ENCODE peak calls at places on chromosomes 6 and 20, in four cellular contexts. One of them, this sample, is unnamed.

GRCh38 chr20:41693136-41693979 is 75.2 kb upstream of the CHD6 start:
- DNase-seq in activated gamma-delta T cell treated with Interleukin-2 at 50 U/mL for 16 hours: peak
- DNase-seq in SK-N-SH: peak
- DNase-seq in GM23338: peak
- DNase-seq in this sample: peak

GRCh38 chr6:114740547-114740946 is 397.7 kb upstream of the HS3ST5 start:
- DNase-seq in activated gamma-delta T cell treated with Interleukin-2 at 50 U/mL for 16 hours: no peak
- DNase-seq in SK-N-SH: no peak
- DNase-seq in GM23338: no peak
- DNase-seq in this sample: no peak

GRCh38 chr6:144400321-144400720 is 115.2 kb downstream of the UTRN start:
- DNase-seq in activated gamma-delta T cell treated with Interleukin-2 at 50 U/mL for 16 hours: no peak
- DNase-seq in SK-N-SH: no peak
- DNase-seq in GM23338: no peak
- DNase-seq in this sample: no peak

GRCh38 chr20:40532103-40532502 is 156.9 kb downstream of the MAFB start:
- DNase-seq in activated gamma-delta T cell treated with Interleukin-2 at 50 U/mL for 16 hours: no peak
- DNase-seq in SK-N-SH: no peak
- DNase-seq in GM23338: peak
- DNase-seq in this sample: peak

GRCh38 chr6:49556429-49556837 is 6.0 kb downstream of the C6orf141 start:
- DNase-seq in activated gamma-delta T cell treated with Interleukin-2 at 50 U/mL for 16 hours: no peak
- DNase-seq in SK-N-SH: no peak
- DNase-seq in GM23338: peak
- DNase-seq in this sample: no peak

GRCh38 chr6:148999501-148999900 is 252.7 kb downstream of the UST start:
- DNase-seq in activated gamma-delta T cell treated with Interleukin-2 at 50 U/mL for 16 hours: no peak
- DNase-seq in SK-N-SH: no peak
- DNase-seq in GM23338: no peak
- DNase-seq in this sample: no peak

GRCh38 chr20:38838326-38838725 is 32.8 kb downstream of the PPP1R16B start:
- DNase-seq in activated gamma-delta T cell treated with Interleukin-2 at 50 U/mL for 16 hours: no peak
- DNase-seq in SK-N-SH: no peak
- DNase-seq in GM23338: no peak
- DNase-seq in this sample: no peak

GRCh38 chr6:6858533-6858982 is 249.2 kb upstream of the RREB1 start:
- DNase-seq in activated gamma-delta T cell treated with Interleukin-2 at 50 U/mL for 16 hours: no peak
- DNase-seq in SK-N-SH: no peak
- DNase-seq in GM23338: no peak
- DNase-seq in this sample: peak

GRCh38 chr6:99613398-99613704 is 6.7 kb downstream of the PRDM13 start:
- DNase-seq in activated gamma-delta T cell treated with Interleukin-2 at 50 U/mL for 16 hours: peak
- DNase-seq in SK-N-SH: peak
- DNase-seq in GM23338: peak
- DNase-seq in this sample: no peak

GRCh38 chr6:136158971-136159370 is 91.1 kb downstream of the MTFR2 start:
- DNase-seq in activated gamma-delta T cell treated with Interleukin-2 at 50 U/mL for 16 hours: no peak
- DNase-seq in SK-N-SH: no peak
- DNase-seq in GM23338: no peak
- DNase-seq in this sample: no peak

GRCh38 chr6:71879016-71879415 is 7.3 kb upstream of the RIMS1 start:
- DNase-seq in activated gamma-delta T cell treated with Interleukin-2 at 50 U/mL for 16 hours: no peak
- DNase-seq in SK-N-SH: no peak
- DNase-seq in GM23338: no peak
- DNase-seq in this sample: no peak

GRCh38 chr6:42405025-42405424 is 46.7 kb downstream of the TRERF1 start:
- DNase-seq in activated gamma-delta T cell treated with Interleukin-2 at 50 U/mL for 16 hours: no peak
- DNase-seq in SK-N-SH: no peak
- DNase-seq in GM23338: peak
- DNase-seq in this sample: no peak

GRCh38 chr6:46023216-46023915 is 7.7 kb upstream of the CLIC5 start:
- DNase-seq in activated gamma-delta T cell treated with Interleukin-2 at 50 U/mL for 16 hours: no peak
- DNase-seq in SK-N-SH: no peak
- DNase-seq in GM23338: no peak
- DNase-seq in this sample: no peak

GRCh38 chr6:1916334-1916985 is 306.7 kb downstream of the FOXC1 start:
- DNase-seq in activated gamma-delta T cell treated with Interleukin-2 at 50 U/mL for 16 hours: no peak
- DNase-seq in SK-N-SH: no peak
- DNase-seq in GM23338: no peak
- DNase-seq in this sample: no peak

GRCh38 chr6:84825461-84825860 is 61.1 kb upstream of the TBX18 start:
- DNase-seq in activated gamma-delta T cell treated with Interleukin-2 at 50 U/mL for 16 hours: no peak
- DNase-seq in SK-N-SH: no peak
- DNase-seq in GM23338: no peak
- DNase-seq in this sample: no peak

GRCh38 chr6:144341831-144342527 is 56.8 kb downstream of the UTRN start:
- DNase-seq in activated gamma-delta T cell treated with Interleukin-2 at 50 U/mL for 16 hours: no peak
- DNase-seq in SK-N-SH: no peak
- DNase-seq in GM23338: no peak
- DNase-seq in this sample: no peak

GRCh38 chr20:237479-237878 is 10.4 kb downstream of the DEFB129 start:
- DNase-seq in activated gamma-delta T cell treated with Interleukin-2 at 50 U/mL for 16 hours: no peak
- DNase-seq in SK-N-SH: no peak
- DNase-seq in GM23338: no peak
- DNase-seq in this sample: peak

GRCh38 chr20:51583073-51583472 is 40.6 kb upstream of the NFATC2 start:
- DNase-seq in activated gamma-delta T cell treated with Interleukin-2 at 50 U/mL for 16 hours: no peak
- DNase-seq in SK-N-SH: no peak
- DNase-seq in GM23338: no peak
- DNase-seq in this sample: no peak

GRCh38 chr6:73768630-73769029 is 72.6 kb downstream of the CD109 start:
- DNase-seq in activated gamma-delta T cell treated with Interleukin-2 at 50 U/mL for 16 hours: no peak
- DNase-seq in SK-N-SH: no peak
- DNase-seq in GM23338: no peak
- DNase-seq in this sample: no peak

GRCh38 chr6:32109114-32109764 is at the start of gene TNXB:
- DNase-seq in activated gamma-delta T cell treated with Interleukin-2 at 50 U/mL for 16 hours: no peak
- DNase-seq in SK-N-SH: peak
- DNase-seq in GM23338: no peak
- DNase-seq in this sample: peak

GRCh38 chr6:6471276-6471675 is 117.2 kb upstream of the LY86 start:
- DNase-seq in activated gamma-delta T cell treated with Interleukin-2 at 50 U/mL for 16 hours: no peak
- DNase-seq in SK-N-SH: no peak
- DNase-seq in GM23338: no peak
- DNase-seq in this sample: no peak

GRCh38 chr6:36127462-36128016 is 2.8 kb upstream of the MAPK13 start:
- DNase-seq in activated gamma-delta T cell treated with Interleukin-2 at 50 U/mL for 16 hours: no peak
- DNase-seq in SK-N-SH: no peak
- DNase-seq in GM23338: no peak
- DNase-seq in this sample: no peak

GRCh38 chr6:163943647-163944395 is 529.3 kb downstream of the QKI start:
- DNase-seq in activated gamma-delta T cell treated with Interleukin-2 at 50 U/mL for 16 hours: no peak
- DNase-seq in SK-N-SH: no peak
- DNase-seq in GM23338: peak
- DNase-seq in this sample: no peak

GRCh38 chr6:107991939-107992560 is 34.0 kb upstream of the SEC63 start:
- DNase-seq in activated gamma-delta T cell treated with Interleukin-2 at 50 U/mL for 16 hours: no peak
- DNase-seq in SK-N-SH: no peak
- DNase-seq in GM23338: no peak
- DNase-seq in this sample: no peak

GRCh38 chr6:34352305-34352937 is 40.0 kb downstream of the NUDT3 start:
- DNase-seq in activated gamma-delta T cell treated with Interleukin-2 at 50 U/mL for 16 hours: no peak
- DNase-seq in SK-N-SH: no peak
- DNase-seq in GM23338: no peak
- DNase-seq in this sample: no peak

GRCh38 chr6:3894535-3895302 is 45.5 kb downstream of the FAM50B start:
- DNase-seq in activated gamma-delta T cell treated with Interleukin-2 at 50 U/mL for 16 hours: no peak
- DNase-seq in SK-N-SH: no peak
- DNase-seq in GM23338: peak
- DNase-seq in this sample: no peak

GRCh38 chr6:35831257-35832007 is 26.3 kb downstream of the LHFPL5 start:
- DNase-seq in activated gamma-delta T cell treated with Interleukin-2 at 50 U/mL for 16 hours: no peak
- DNase-seq in SK-N-SH: no peak
- DNase-seq in GM23338: no peak
- DNase-seq in this sample: no peak

This sample was measured in GDM1.